ENCODE peak calls at places on chromosomes 7 and 10, in six cellular contexts. One of them, this sample, is unnamed.

GRCh38 chr10:63711866-63712716 is 190.9 kb downstream of the REEP3 start:
- DNase-seq in right atrium auricular region: peak; percentile 96
- DNase-seq in PC-9: peak; percentile 99
- DNase-seq in A549: peak; percentile 89
- DNase-seq in K562: no peak
- DNase-seq in OCI-LY7: no peak
- DNase-seq in this sample: no peak

GRCh38 chr10:29712108-29712507 is 77.3 kb upstream of the SVIL start:
- DNase-seq in right atrium auricular region: no peak
- DNase-seq in K562: peak; percentile 7
- DNase-seq in PC-9: peak; percentile 61
- DNase-seq in A549: no peak
- DNase-seq in OCI-LY7: no peak
- DNase-seq in this sample: no peak

GRCh38 chr7:6167004-6167551 is 105.3 kb downstream of the CYTH3 start:
- DNase-seq in PC-9: no peak
- DNase-seq in K562: no peak
- DNase-seq in A549: no peak
- DNase-seq in right atrium auricular region: no peak
- DNase-seq in OCI-LY7: no peak
- DNase-seq in this sample: peak; percentile 30

GRCh38 chr7:48387916-48388315 is 216.7 kb downstream of the ABCA13 start:
- DNase-seq in A549: no peak
- DNase-seq in PC-9: no peak
- DNase-seq in OCI-LY7: no peak
- DNase-seq in right atrium auricular region: no peak
- DNase-seq in K562: no peak
- DNase-seq in this sample: no peak

GRCh38 chr7:1733206-1733907 is 63.3 kb downstream of the ELFN1 start:
- DNase-seq in PC-9: no peak
- DNase-seq in OCI-LY7: no peak
- DNase-seq in K562: no peak
- DNase-seq in A549: no peak
- DNase-seq in right atrium auricular region: no peak
- DNase-seq in this sample: no peak

GRCh38 chr7:131293018-131293417 is 34.7 kb upstream of the MKLN1 start:
- DNase-seq in right atrium auricular region: peak; percentile 76
- DNase-seq in A549: no peak
- DNase-seq in PC-9: no peak
- DNase-seq in K562: no peak
- DNase-seq in OCI-LY7: no peak
- DNase-seq in this sample: no peak

GRCh38 chr10:132148261-132149251 is 38.2 kb upstream of the DPYSL4 start:
- DNase-seq in K562: no peak
- DNase-seq in right atrium auricular region: no peak
- DNase-seq in OCI-LY7: no peak
- DNase-seq in A549: no peak
- DNase-seq in PC-9: no peak
- DNase-seq in this sample: no peak

GRCh38 chr10:49033939-49034338 is 81.4 kb downstream of the VSTM4 start:
- DNase-seq in OCI-LY7: no peak
- DNase-seq in K562: no peak
- DNase-seq in right atrium auricular region: no peak
- DNase-seq in PC-9: no peak
- DNase-seq in A549: no peak
- DNase-seq in this sample: no peak

GRCh38 chr7:18421297-18422004 is 74.1 kb upstream of the HDAC9 start:
- DNase-seq in OCI-LY7: peak; percentile 4
- DNase-seq in PC-9: no peak
- DNase-seq in K562: no peak
- DNase-seq in right atrium auricular region: no peak
- DNase-seq in A549: no peak
- DNase-seq in this sample: no peak

GRCh38 chr10:23314835-23315239 is 29.8 kb downstream of the C10orf67 start:
- DNase-seq in A549: peak; percentile 74
- DNase-seq in PC-9: peak; percentile 76
- DNase-seq in OCI-LY7: peak; percentile 80
- DNase-seq in K562: peak; percentile 71
- DNase-seq in right atrium auricular region: no peak
- DNase-seq in this sample: peak; percentile 82

GRCh38 chr7:92567460-92567859 is 22.7 kb downstream of the FAM133B start:
- DNase-seq in K562: no peak
- DNase-seq in A549: no peak
- DNase-seq in OCI-LY7: no peak
- DNase-seq in right atrium auricular region: no peak
- DNase-seq in PC-9: no peak
- DNase-seq in this sample: no peak

GRCh38 chr7:34080513-34080912 is 175.2 kb downstream of the BMPER start:
- DNase-seq in OCI-LY7: no peak
- DNase-seq in PC-9: no peak
- DNase-seq in K562: no peak
- DNase-seq in A549: no peak
- DNase-seq in right atrium auricular region: no peak
- DNase-seq in this sample: no peak

GRCh38 chr7:45484094-45484493 is 90.1 kb upstream of the ADCY1 start:
- DNase-seq in K562: no peak
- DNase-seq in right atrium auricular region: no peak
- DNase-seq in OCI-LY7: no peak
- DNase-seq in PC-9: no peak
- DNase-seq in A549: no peak
- DNase-seq in this sample: no peak

GRCh38 chr10:73922864-73923133 is 11.9 kb downstream of the PLAU start:
- DNase-seq in PC-9: no peak
- DNase-seq in OCI-LY7: no peak
- DNase-seq in right atrium auricular region: no peak
- DNase-seq in K562: no peak
- DNase-seq in A549: no peak
- DNase-seq in this sample: no peak

GRCh38 chr7:45119550-45119949 is 8.1 kb upstream of the TBRG4 start:
- DNase-seq in A549: no peak
- DNase-seq in right atrium auricular region: no peak
- DNase-seq in OCI-LY7: no peak
- DNase-seq in PC-9: no peak
- DNase-seq in K562: no peak
- DNase-seq in this sample: no peak

GRCh38 chr7:156220701-156221100 is 408.4 kb upstream of the SHH start:
- DNase-seq in PC-9: no peak
- DNase-seq in OCI-LY7: no peak
- DNase-seq in A549: no peak
- DNase-seq in K562: no peak
- DNase-seq in right atrium auricular region: peak; percentile 46
- DNase-seq in this sample: no peak

GRCh38 chr10:26468291-26468690 is 30.1 kb downstream of the APBB1IP start:
- DNase-seq in K562: no peak
- DNase-seq in PC-9: no peak
- DNase-seq in A549: peak; percentile 35
- DNase-seq in right atrium auricular region: no peak
- DNase-seq in OCI-LY7: no peak
- DNase-seq in this sample: no peak

GRCh38 chr7:5284304-5285281 is 1.9 kb downstream of the SLC29A4 start:
- DNase-seq in K562: peak; percentile 70
- DNase-seq in right atrium auricular region: no peak
- DNase-seq in OCI-LY7: peak; percentile 72
- DNase-seq in A549: peak; percentile 84
- DNase-seq in PC-9: peak; percentile 52
- DNase-seq in this sample: peak; percentile 82

GRCh38 chr10:68112837-68113236 is 3.5 kb downstream of the MYPN start:
- DNase-seq in A549: no peak
- DNase-seq in right atrium auricular region: no peak
- DNase-seq in PC-9: no peak
- DNase-seq in K562: no peak
- DNase-seq in OCI-LY7: no peak
- DNase-seq in this sample: no peak

GRCh38 chr10:70331486-70332268 is 47.9 kb upstream of the NPFFR1 start:
- DNase-seq in A549: peak; percentile 84
- DNase-seq in K562: peak; percentile 95
- DNase-seq in OCI-LY7: peak; percentile 93
- DNase-seq in right atrium auricular region: peak; percentile 66
- DNase-seq in PC-9: peak; percentile 98
- DNase-seq in this sample: peak; percentile 25

GRCh38 chr10:43202657-43203490 is 64.0 kb downstream of the RASGEF1A start:
- DNase-seq in A549: peak; percentile 20
- DNase-seq in OCI-LY7: peak; percentile 52
- DNase-seq in PC-9: no peak
- DNase-seq in K562: peak; percentile 95
- DNase-seq in right atrium auricular region: peak; percentile 51
- DNase-seq in this sample: peak; percentile 39

GRCh38 chr7:46854958-46855473 is 726.9 kb downstream of the TNS3 start:
- DNase-seq in OCI-LY7: no peak
- DNase-seq in right atrium auricular region: no peak
- DNase-seq in K562: no peak
- DNase-seq in PC-9: no peak
- DNase-seq in A549: peak; percentile 9
- DNase-seq in this sample: peak; percentile 36

GRCh38 chr7:71937840-71938371 is 474.2 kb downstream of the CALN1 start:
- DNase-seq in A549: no peak
- DNase-seq in PC-9: no peak
- DNase-seq in OCI-LY7: no peak
- DNase-seq in right atrium auricular region: no peak
- DNase-seq in K562: no peak
- DNase-seq in this sample: no peak

GRCh38 chr7:30202671-30203070 is 67.9 kb downstream of the MTURN start:
- DNase-seq in A549: no peak
- DNase-seq in OCI-LY7: no peak
- DNase-seq in PC-9: no peak
- DNase-seq in right atrium auricular region: no peak
- DNase-seq in K562: no peak
- DNase-seq in this sample: no peak

GRCh38 chr7:130281227-130281626 is 11.7 kb upstream of the CPA4 start:
- DNase-seq in PC-9: no peak
- DNase-seq in OCI-LY7: no peak
- DNase-seq in A549: no peak
- DNase-seq in right atrium auricular region: no peak
- DNase-seq in K562: no peak
- DNase-seq in this sample: peak; percentile 66

GRCh38 chr10:95578619-95579018 is 17.4 kb upstream of the SORBS1 start:
- DNase-seq in PC-9: no peak
- DNase-seq in right atrium auricular region: no peak
- DNase-seq in K562: no peak
- DNase-seq in A549: no peak
- DNase-seq in OCI-LY7: no peak
- DNase-seq in this sample: no peak

DNA sequence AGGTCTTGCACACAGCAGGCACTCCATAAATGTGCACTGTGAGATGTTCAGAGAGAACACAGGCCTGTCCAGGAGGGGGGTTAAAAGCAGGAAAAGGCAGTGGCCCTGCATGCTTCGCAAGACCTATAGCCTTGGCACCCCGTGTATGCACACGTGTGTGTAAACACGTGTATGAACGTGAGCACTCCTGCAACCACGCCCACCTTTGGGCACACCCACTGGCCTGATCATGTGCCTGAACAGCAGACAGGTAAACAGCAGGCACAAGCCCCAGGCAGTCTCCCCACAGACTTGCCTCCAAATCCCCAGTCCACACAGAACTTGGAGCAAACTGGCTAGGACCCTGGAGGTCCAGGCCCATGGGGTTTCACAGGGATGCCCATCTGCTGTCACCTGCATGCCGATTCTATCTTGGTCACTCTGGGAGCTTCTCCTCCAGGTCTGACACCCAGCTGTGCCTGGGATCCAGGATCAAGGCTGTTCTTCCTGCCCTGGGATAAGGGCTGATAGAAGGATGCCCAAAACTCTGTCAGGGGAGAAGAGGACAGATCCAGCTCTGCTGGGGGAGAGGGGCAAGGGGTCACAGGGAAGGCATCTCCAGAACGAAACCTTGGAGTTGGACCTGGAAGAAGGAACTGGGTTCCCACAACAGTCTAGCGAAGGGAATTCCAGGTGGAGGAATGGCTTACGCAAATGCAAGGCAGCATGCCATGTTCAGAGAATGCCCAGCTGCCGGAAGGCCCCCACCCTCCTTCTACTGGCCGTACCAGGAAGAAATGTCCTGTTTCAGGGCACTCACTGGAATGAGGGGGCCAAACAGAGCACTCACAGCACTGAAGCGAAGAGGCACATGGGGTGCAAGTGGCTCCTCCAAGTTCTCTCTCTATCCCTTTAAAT is 14.3 kb upstream of the ZMIZ1 start:
- DNase-seq in PC-9: no peak
- DNase-seq in A549: no peak
- DNase-seq in K562: no peak
- DNase-seq in right atrium auricular region: no peak
- DNase-seq in OCI-LY7: no peak
- DNase-seq in this sample: no peak
- TF ChIP-seq CTCF in PC-9: no peak
- TF ChIP-seq CTCF in A549: no peak
- TF ChIP-seq CTCF in K562: no peak
- TF ChIP-seq CTCF in right atrium auricular region: no peak
- TF ChIP-seq CTCF in OCI-LY7: no peak
- TF ChIP-seq CTCF in this sample: no peak

DNA sequence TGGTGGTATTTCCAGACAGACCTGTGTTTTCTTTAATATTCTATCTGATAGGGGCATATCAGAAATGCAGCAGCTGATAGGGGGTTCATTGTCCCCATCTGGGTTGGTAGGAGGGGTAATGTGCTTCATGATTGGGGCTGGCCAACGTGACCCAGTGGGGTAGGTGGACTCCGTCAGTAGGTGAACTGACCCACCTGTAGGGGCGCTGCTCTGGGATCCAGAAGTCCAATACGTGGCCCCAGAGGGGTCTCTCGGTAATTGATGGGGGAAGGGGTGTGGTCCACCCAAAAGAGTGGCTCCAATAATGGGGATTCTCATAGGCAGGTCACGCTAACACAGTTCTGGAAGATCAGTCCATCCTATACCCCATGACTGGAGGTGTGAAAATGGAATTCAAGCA is 112.0 kb downstream of the PRLHR start:
- DNase-seq in OCI-LY7: no peak
- DNase-seq in A549: peak; percentile 10
- DNase-seq in right atrium auricular region: no peak
- DNase-seq in PC-9: no peak
- DNase-seq in K562: peak; percentile 52
- DNase-seq in this sample: no peak
- H3K4me3 ChIP-seq in OCI-LY7: no peak overlapping the region
- H3K4me3 ChIP-seq in A549: no peak overlapping the region
- H3K4me3 ChIP-seq in right atrium auricular region: no peak overlapping the region
- H3K4me3 ChIP-seq in PC-9: no peak overlapping the region
- H3K4me3 ChIP-seq in K562: peak overlapping the region; percentile 5
- H3K4me3 ChIP-seq in this sample: no peak overlapping the region

GRCh38 chr7:138835087-138835486 is 37.1 kb upstream of the ATP6V0A4 start:
- DNase-seq in OCI-LY7: no peak
- DNase-seq in A549: no peak
- DNase-seq in right atrium auricular region: no peak
- DNase-seq in K562: peak; percentile 26
- DNase-seq in PC-9: no peak
- DNase-seq in this sample: no peak
- TF ChIP-seq CTCF in OCI-LY7: no peak
- TF ChIP-seq CTCF in A549: no peak
- TF ChIP-seq CTCF in right atrium auricular region: no peak
- TF ChIP-seq CTCF in K562: peak; percentile 46
- TF ChIP-seq CTCF in PC-9: no peak
- TF ChIP-seq CTCF in this sample: no peak

DNA sequence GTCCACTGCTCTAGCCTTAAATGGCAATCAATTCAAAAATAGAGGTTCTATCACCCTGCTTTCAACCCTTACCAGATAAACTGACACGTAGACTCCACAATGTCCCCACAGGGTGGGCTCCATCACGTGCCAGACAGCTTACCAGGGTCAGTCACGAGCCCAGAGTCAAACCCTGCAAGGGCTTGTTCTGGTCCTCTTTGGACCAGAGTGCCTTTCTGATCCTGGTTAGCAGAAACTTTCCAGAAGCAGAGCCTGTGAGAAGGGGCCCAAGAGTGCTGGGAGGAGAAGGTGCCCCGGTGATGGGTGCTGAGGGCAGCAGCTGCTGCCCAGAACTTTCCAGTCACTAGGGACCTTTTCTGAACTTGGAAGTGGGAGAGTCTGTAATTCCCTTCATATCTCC is 354 bp upstream of the GIMAP5 start:
- DNase-seq in A549: no peak
- DNase-seq in PC-9: no peak
- DNase-seq in right atrium auricular region: no peak
- DNase-seq in OCI-LY7: no peak
- DNase-seq in K562: no peak
- DNase-seq in this sample: no peak
- H3K4me3 ChIP-seq in A549: no peak overlapping the region
- H3K4me3 ChIP-seq in PC-9: no peak overlapping the region
- H3K4me3 ChIP-seq in right atrium auricular region: peak overlapping the region; percentile 36
- H3K4me3 ChIP-seq in OCI-LY7: no peak overlapping the region
- H3K4me3 ChIP-seq in K562: no peak overlapping the region
- H3K4me3 ChIP-seq in this sample: no peak overlapping the region

This sample was measured in cardiac muscle cell.